ENCODE peak calls at places on chromosomes 1 and 21, in ten cellular contexts. F, I, U, X, D, E, V, W, K and A are unnamed samples.

GRCh38 chr1:163046071-163046470 is 23.1 kb upstream of the RGS4 start:
- DNase-seq in W (peak), F (peak), K (peak), V (no peak), D (peak), E (peak), U (no peak), I (no peak), X (no peak), A (no peak)

GRCh38 chr1:15238789-15239188 is 8.2 kb upstream of the FHAD1 start:
- DNase-seq in U (no peak), W (no peak), X (no peak), F (no peak), K (no peak), D (no peak), I (no peak), V (no peak), E (no peak), A (no peak)

GRCh38 chr1:74343191-74343590 is 108.0 kb downstream of the TNNI3K start:
- DNase-seq in F (no peak), D (no peak), I (no peak), W (peak), K (no peak), E (peak), X (no peak), U (no peak), V (no peak), A (no peak)

GRCh38 chr1:56063461-56063860 is 515.9 kb downstream of the PLPP3 start:
- DNase-seq in V (no peak), F (no peak), X (no peak), I (peak), K (no peak), E (no peak), U (no peak), D (no peak), W (no peak), A (no peak)

GRCh38 chr21:29005696-29006095 is 13.0 kb upstream of the LTN1 start:
- DNase-seq in K (no peak), U (no peak), I (no peak), F (no peak), E (peak), D (no peak), V (no peak), X (no peak), W (peak), A (no peak)

GRCh38 chr1:179055930-179056329 is 25.9 kb upstream of the TOR3A start:
- DNase-seq in I (no peak), K (no peak), X (no peak), W (no peak), V (no peak), U (no peak), F (no peak), E (no peak), D (no peak), A (no peak)

GRCh38 chr21:40568756-40569155 is 278.2 kb downstream of the DSCAM start:
- DNase-seq in U (no peak), V (no peak), I (no peak), F (no peak), D (no peak), W (no peak), E (no peak), X (no peak), K (no peak), A (no peak)

GRCh38 chr1:94094466-94095111 is 26.4 kb downstream of the ABCA4 start:
- DNase-seq in U (peak), K (peak), V (no peak), W (peak), D (peak), X (peak), E (peak), F (no peak), I (peak), A (no peak)

GRCh38 chr1:31696246-31696645 is 7.6 kb downstream of the COL16A1 start:
- DNase-seq in I (peak), E (no peak), F (no peak), X (peak), K (no peak), V (peak), W (no peak), D (no peak), U (no peak), A (no peak)

GRCh38 chr1:36562181-36562685 is 79.5 kb upstream of the CSF3R start:
- DNase-seq in D (no peak), F (no peak), K (no peak), V (no peak), X (no peak), I (peak), W (no peak), E (no peak), U (no peak), A (no peak)

GRCh38 chr1:89971600-89971999 is 23.3 kb upstream of the ZNF326 start:
- DNase-seq in W (peak), V (no peak), D (no peak), U (no peak), E (no peak), F (peak), K (no peak), I (no peak), X (no peak), A (no peak)

GRCh38 chr1:176785810-176786209 is 322.8 kb downstream of the PAPPA2 start:
- DNase-seq in E (no peak), V (no peak), I (no peak), F (no peak), W (no peak), U (no peak), K (no peak), D (no peak), X (no peak), A (no peak)

GRCh38 chr1:145872421-145872891 is 13.2 kb downstream of the ANKRD35 start:
- DNase-seq in U (peak), E (peak), X (peak), V (peak), K (peak), W (peak), D (peak), I (peak), F (no peak), A (no peak)

GRCh38 chr21:42153046-42153685 is 65.8 kb upstream of the ABCG1 start:
- DNase-seq in I (no peak), W (no peak), U (no peak), V (no peak), D (no peak), E (no peak), K (no peak), X (no peak), F (no peak), A (no peak)

GRCh38 chr1:100622966-100623762 is 85.2 kb downstream of the GPR88 start:
- DNase-seq in D (peak), U (no peak), K (peak), E (peak), W (peak), X (no peak), F (peak), I (no peak), V (no peak), A (no peak)

GRCh38 chr1:5430911-5431310 is 561.3 kb downstream of the NPHP4 start:
- DNase-seq in E (no peak), K (no peak), U (no peak), I (no peak), W (no peak), V (no peak), X (no peak), D (no peak), F (no peak), A (no peak)

GRCh38 chr1:17251699-17252376 is 2.9 kb downstream of the PADI3 start:
- DNase-seq in V (no peak), D (peak), X (no peak), F (peak), I (no peak), K (peak), E (peak), U (no peak), W (peak), A (no peak)

GRCh38 chr21:39175154-39175553 is 8.1 kb downstream of the PSMG1 start:
- DNase-seq in X (no peak), I (no peak), U (no peak), K (peak), E (peak), D (no peak), F (peak), V (no peak), W (peak), A (no peak)

GRCh38 chr1:209249280-209249670 is 334.2 kb upstream of the CAMK1G start:
- DNase-seq in I (no peak), D (no peak), F (no peak), E (no peak), X (no peak), K (no peak), U (no peak), W (no peak), V (no peak), A (no peak)
- TF ChIP-seq CTCF in I (no peak), D (no peak), F (no peak), E (no peak), X (no peak), K (no peak), U (no peak), W (no peak), V (no peak), A (no peak)

GRCh38 chr1:181087400-181087901 is 1.0 kb upstream of the IER5 start:
- DNase-seq in K (no peak), X (no peak), D (no peak), U (peak), V (no peak), I (no peak), W (peak), E (peak), F (no peak), A (peak)
- H3K4me3 ChIP-seq in K (no peak), X (no peak), D (no peak), U (peak), V (no peak), I (no peak), W (no peak), E (no peak), F (no peak), A (peak)

GRCh38 chr1:47948126-47948525 is 49.1 kb downstream of the TRABD2B start:
- DNase-seq in K (no peak), D (no peak), U (no peak), X (no peak), I (no peak), V (no peak), E (peak), W (peak), F (peak), A (no peak)
- TF ChIP-seq CTCF in K (peak), D (no peak), U (no peak), X (no peak), I (no peak), V (no peak), E (peak), W (no peak), F (no peak), A (no peak)

DNA sequence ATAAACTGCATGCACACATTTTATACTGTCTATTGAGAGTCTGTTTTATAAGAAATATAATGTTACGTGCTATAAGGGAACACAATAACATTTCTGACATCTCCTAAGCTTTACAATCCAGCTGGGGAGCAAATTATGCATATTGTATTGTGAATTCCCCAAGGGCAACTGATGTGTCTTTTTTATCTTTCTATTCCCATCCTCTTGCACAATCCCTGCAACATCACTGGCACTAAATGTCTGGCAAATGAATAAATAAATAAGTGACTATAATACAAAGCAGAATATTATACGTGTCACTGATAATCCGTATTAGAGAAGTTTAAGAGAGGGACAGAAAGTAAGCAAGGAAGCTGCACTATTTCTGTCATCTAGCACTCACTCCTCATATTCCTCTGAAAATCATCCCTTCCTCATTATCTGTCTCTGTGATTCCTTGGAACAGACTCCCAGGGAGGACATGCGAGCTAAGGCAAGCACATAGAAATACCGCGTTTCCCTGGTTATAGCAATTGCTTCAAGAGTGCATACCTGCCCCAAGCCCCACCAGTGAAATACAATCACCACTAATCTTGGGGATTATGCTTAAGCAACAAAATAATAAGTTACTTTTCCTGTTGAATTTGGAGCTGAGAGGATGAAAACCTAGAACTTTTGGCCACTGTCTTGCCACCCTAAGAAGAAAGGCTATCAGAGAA is 205.4 kb downstream of the SMYD3 start:
- DNase-seq in E (peak), U (no peak), K (no peak), V (no peak), X (no peak), D (no peak), I (no peak), F (no peak), W (peak), A (no peak)
- H3K4me3 ChIP-seq in E (no peak), U (no peak), K (no peak), V (no peak), X (no peak), D (no peak), I (no peak), F (no peak), W (no peak), A (no peak)

DNA sequence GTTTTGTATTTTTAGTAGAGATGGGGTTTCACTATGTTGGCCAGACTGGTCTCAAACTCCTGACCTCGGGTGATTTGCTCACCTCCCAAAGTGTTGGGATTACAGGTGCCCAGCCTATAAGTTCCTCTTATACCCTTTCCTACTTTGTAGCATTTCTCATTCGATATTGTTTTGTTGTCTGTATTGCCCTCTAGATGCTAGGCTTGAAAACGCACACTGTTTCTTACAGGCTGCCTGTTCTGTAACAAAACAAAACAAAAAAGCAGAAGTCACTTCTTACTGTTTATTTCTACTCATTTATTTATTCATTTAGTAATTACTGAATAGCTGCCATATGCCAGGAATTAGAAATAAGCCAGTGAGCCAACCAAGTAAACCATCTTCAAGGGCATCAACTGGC is 136.9 kb upstream of the BMP8A start:
- DNase-seq in F (no peak), U (no peak), E (no peak), X (no peak), D (no peak), V (no peak), K (no peak), I (no peak), W (peak), A (no peak)
- TF ChIP-seq CTCF in F (no peak), U (no peak), E (peak), X (no peak), D (no peak), V (no peak), K (no peak), I (no peak), W (no peak), A (peak)

DNA sequence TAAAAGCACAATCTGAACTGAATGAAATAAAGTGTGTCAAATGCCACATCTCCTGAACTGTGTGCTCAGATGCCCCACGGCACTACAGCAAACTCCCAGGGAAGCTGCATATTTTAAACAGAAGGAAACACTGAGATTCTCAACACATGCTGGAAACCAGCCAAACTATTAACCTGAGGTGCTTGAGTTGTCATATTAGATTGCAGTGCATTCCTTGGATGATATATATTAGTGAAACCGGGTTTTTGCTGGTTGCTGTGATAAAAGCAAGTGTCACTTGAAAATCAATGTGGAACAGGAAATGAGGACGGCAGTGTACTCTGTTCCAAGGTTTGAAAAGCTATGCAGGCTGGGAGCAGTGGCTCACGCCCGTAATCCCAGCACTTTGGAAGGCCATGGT is 8.7 kb downstream of the SYNJ1 start:
- DNase-seq in D (no peak), I (no peak), X (no peak), W (no peak), U (no peak), F (peak), E (no peak), K (no peak), V (no peak), A (no peak)
- H3K4me3 ChIP-seq in D (no peak), I (no peak), X (no peak), W (no peak), U (no peak), F (no peak), E (no peak), K (no peak), V (no peak), A (no peak)

DNA sequence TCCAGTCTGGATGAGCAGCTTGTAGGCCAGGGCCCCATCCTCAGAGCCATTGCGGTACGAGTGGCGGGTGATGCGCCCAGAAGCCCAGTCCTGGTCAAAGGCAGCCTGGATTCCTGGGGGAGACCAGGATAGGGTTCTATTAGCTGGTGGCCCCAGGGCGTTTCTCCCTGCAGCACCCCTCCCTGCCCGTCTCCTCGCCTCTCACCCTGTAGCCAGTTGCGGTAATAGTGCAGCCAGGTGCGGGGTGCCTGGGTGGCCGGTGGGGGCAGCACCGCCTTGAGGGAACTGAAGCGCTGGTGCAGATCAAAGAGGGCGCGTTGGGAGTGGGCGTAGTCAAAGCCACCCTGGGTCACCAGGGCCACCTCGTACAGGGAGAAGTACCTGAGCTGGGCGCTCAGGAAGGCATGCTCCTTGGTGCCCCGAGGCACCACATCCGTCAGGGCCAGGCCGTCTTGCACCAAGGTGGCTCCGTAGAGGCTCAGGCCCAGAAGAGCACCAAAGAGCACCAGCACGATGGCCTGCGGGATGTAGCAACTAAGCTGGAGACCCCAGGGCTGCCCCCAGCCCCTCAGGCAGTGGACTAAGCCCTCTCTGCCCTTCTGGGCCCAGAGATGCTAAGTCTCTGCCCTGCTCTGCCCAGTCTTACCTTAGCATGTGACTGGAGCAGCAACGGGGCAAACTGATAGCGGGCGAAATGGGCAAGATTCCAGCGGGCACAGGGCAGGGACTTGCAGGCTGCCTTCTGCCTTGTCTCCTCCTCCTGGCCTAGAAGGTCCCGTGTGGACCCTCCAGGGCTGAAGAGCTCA is 15.7 kb downstream of the PTCH2 start:
- DNase-seq in V (peak), E (no peak), I (no peak), U (no peak), W (no peak), K (no peak), D (no peak), F (no peak), X (no peak), A (no peak)
- TF ChIP-seq CTCF in V (no peak), E (no peak), I (no peak), U (no peak), W (no peak), K (no peak), D (no peak), F (no peak), X (no peak), A (peak)